ENCODE peak calls at places on chromosomes 12 and 14, in four cellular contexts. L is HepG2, G is H1, A is GM12878. X is an unnamed sample.
A peak's percentile ranks its signal among the peaks of the same experiment; 100 is the strongest.

GRCh38 chr12:100868487-100868886 is 73.9 kb downstream of the ANO4 start:
- DNase-seq in A (no peak), L (no peak), G (no peak), X (no peak)

GRCh38 chr12:27610380-27610779 is 85.9 kb upstream of the REP15 start:
- DNase-seq in G (no peak), L (no peak), A (no peak), X (no peak)

GRCh38 chr12:131152587-131152986 is 198.9 kb downstream of the ADGRD1 start:
- DNase-seq in L (no peak), A (no peak), G (no peak), X (no peak)

GRCh38 chr14:30223385-30223785 is 295.7 kb upstream of the PRKD1 start:
- DNase-seq in L (peak; percentile 71), A (no peak), G (no peak), X (no peak)

GRCh38 chr14:65069874-65070709 is 32.2 kb downstream of the MAX start:
- DNase-seq in G (no peak), L (no peak), A (no peak), X (no peak)

GRCh38 chr14:79043194-79043889 is 873.2 kb downstream of the NRXN3 start:
- DNase-seq in G (no peak), L (no peak), A (no peak), X (no peak)

GRCh38 chr12:18998343-18999270 is 130.9 kb upstream of the PLEKHA5 start:
- DNase-seq in G (no peak), A (no peak), L (no peak), X (no peak)

GRCh38 chr12:112826011-112826410 is 34.5 kb downstream of the RPH3A start:
- DNase-seq in L (no peak), A (no peak), G (no peak), X (no peak)

GRCh38 chr12:16984484-16984883 is 378.5 kb upstream of the LMO3 start:
- DNase-seq in A (no peak), G (no peak), L (no peak), X (no peak)

GRCh38 chr14:28609228-28609828 is 157.3 kb upstream of the FOXG1 start:
- DNase-seq in L (peak; percentile 58), A (no peak), G (peak; percentile 76), X (peak; percentile 52)

GRCh38 chr12:85642810-85643209 is 193.4 kb downstream of the RASSF9 start:
- DNase-seq in A (no peak), G (no peak), L (peak; percentile 75), X (no peak)

GRCh38 chr12:49902399-49903350 is 1.0 kb downstream of the FAIM2 start:
- DNase-seq in G (no peak), A (no peak), L (no peak), X (no peak)

GRCh38 chr14:33938131-33938949 is 12.5 kb downstream of the EGLN3 start:
- DNase-seq in L (peak; percentile 49), G (peak; percentile 58), A (peak; percentile 36), X (peak; percentile 63)

GRCh38 chr12:21615441-21615840 is 10.8 kb upstream of the GYS2 start:
- DNase-seq in A (no peak), G (no peak), L (no peak), X (no peak)

GRCh38 chr12:19144985-19145384 is 15.5 kb downstream of the PLEKHA5 start:
- DNase-seq in G (no peak), A (no peak), L (peak; percentile 58), X (no peak)

GRCh38 chr12:116818341-116818856 is 62.8 kb downstream of the HRK start:
- DNase-seq in L (no peak), A (no peak), G (no peak), X (no peak)

GRCh38 chr12:27177716-27178115 is 66.4 kb upstream of the STK38L start:
- DNase-seq in G (no peak), A (no peak), L (no peak), X (no peak)

GRCh38 chr12:5083955-5084849 is 40.5 kb downstream of the KCNA5 start:
- DNase-seq in A (peak; percentile 23), G (peak; percentile 65), L (peak; percentile 24), X (peak; percentile 90)

GRCh38 chr14:102323102-102323501 is 3.6 kb downstream of the ZNF839 start:
- DNase-seq in A (no peak), G (no peak), L (peak; percentile 71), X (no peak)

GRCh38 chr14:91348861-91349465 is 68.7 kb downstream of the CCDC88C start:
- DNase-seq in L (no peak), A (no peak), G (no peak), X (no peak)

GRCh38 chr12:132310181-132311040 is 19.0 kb downstream of the GALNT9 start:
- DNase-seq in L (no peak), A (no peak), G (no peak), X (no peak)

GRCh38 chr12:58176296-58176869 is 235.0 kb downstream of the ATP23 start:
- DNase-seq in L (peak; percentile 49), G (peak; percentile 64), A (no peak), X (peak; percentile 55)

GRCh38 chr12:105761075-105761474 is 377.7 kb downstream of the NUAK1 start:
- DNase-seq in G (no peak), A (no peak), L (no peak), X (no peak)

GRCh38 chr14:54470701-54471100 is 18.1 kb downstream of the GMFB start:
- DNase-seq in L (no peak), G (no peak), A (no peak), X (no peak)

GRCh38 chr14:74502236-74503019 is 8.9 kb downstream of the ISCA2 start:
- DNase-seq in A (no peak), L (peak; percentile 50), G (no peak), X (peak; percentile 33)

GRCh38 chr12:64780220-64780530 is 21.0 kb upstream of the GNS start:
- DNase-seq in A (no peak), L (no peak), G (peak; percentile 75), X (no peak)

GRCh38 chr14:93223565-93223964 is 16.5 kb downstream of the UBR7 start:
- DNase-seq in A (no peak), G (no peak), L (no peak), X (no peak)

GRCh38 chr14:73394317-73394716 is 64.0 kb downstream of the NUMB start:
- DNase-seq in G (no peak), L (no peak), A (no peak), X (no peak)

GRCh38 chr12:115257791-115258190 is 573.8 kb upstream of the TBX3 start:
- DNase-seq in G (no peak), L (no peak), A (no peak), X (no peak)

GRCh38 chr12:25971675-25972035 is 13.2 kb downstream of the RASSF8 start:
- DNase-seq in A (no peak), L (no peak), G (no peak), X (no peak)

DNA sequence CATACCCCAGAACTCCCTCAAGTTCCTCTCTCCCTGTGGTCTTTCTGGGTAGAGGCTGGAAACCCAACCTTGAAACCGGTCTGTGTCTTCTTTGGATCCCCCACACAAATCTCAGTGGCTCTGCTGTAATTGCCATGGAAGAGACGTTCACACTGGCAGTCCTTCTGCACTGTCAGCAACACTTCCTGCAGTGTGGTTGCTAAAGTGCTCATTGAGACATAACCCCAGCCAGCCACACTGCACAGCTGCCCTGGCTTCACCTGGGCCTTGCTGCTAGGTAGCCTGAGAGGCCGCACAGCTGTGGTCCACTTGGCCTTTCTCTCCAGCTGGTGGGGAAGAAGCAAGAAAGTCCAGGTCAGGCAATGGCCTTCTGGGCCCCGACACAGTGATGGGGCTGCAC is 2.4 kb downstream of the GZMH start:
- DNase-seq in G (no peak), L (no peak), A (no peak), X (no peak)
- TF ChIP-seq SUZ12 in G (no peak), L (no peak), A (no peak), X (no peak)

DNA sequence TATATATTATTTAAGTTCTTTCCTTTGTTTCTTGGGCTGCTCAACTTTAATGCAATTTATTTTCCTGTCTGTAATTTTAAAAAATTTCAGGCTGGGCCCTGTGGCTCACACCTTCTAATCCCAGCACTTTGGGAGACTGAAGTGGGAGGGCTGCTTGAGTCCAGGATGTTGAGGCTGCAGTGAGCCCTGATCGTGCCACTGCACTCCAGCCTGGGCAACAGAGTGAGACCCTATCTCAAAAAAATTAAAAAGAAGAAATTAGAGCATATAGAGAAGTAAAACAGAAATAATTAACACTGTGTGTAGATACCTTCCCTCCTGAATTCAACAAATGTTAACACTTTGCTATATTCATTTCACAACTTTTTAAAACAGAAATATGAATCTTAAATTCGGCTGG is 74.2 kb downstream of the DENND5B start:
- DNase-seq in A (no peak), G (no peak), L (no peak), X (no peak)
- H3K27me3 ChIP-seq in A (no peaks in the 10 kb centered on the region), G (no peaks in the 10 kb centered on the region), L (no peaks in the 10 kb centered on the region), X (no peaks in the 10 kb centered on the region)

GRCh38 chr12:124930576-124930975 is 16.1 kb upstream of the UBC start:
- DNase-seq in G (no peak), L (no peak), A (no peak), X (no peak)

GRCh38 chr12:124928912-124929530 is 14.6 kb upstream of the UBC start:
- DNase-seq in L (no peak), A (no peak), G (no peak), X (no peak)

GRCh38 chr12:124927325-124928094 is 13.1 kb upstream of the UBC start:
- DNase-seq in G (peak; percentile 99), L (peak; percentile 85), A (peak; percentile 90), X (no peak)

GRCh38 chr12:124929649-124930419 is 15.4 kb upstream of the UBC start:
- DNase-seq in G (no peak), A (no peak), L (no peak), X (no peak)

GRCh38 chr12:124928095-124928911 is 13.9 kb upstream of the UBC start:
- DNase-seq in L (no peak), A (no peak), G (no peak), X (no peak)
- TF ChIP-seq SUZ12 in L (no peak), A (no peak), G (no peak), X (no peak)

GRCh38 chr14:101315802-101316296 is 245.4 kb upstream of the DIO3 start:
- DNase-seq in L (no peak), A (no peak), G (peak; percentile 27), X (no peak)

GRCh38 chr14:101320386-101320785 is 240.9 kb upstream of the DIO3 start:
- DNase-seq in A (no peak), L (no peak), G (peak; percentile 6), X (no peak)

GRCh38 chr14:101322223-101322622 is 239.1 kb upstream of the DIO3 start:
- DNase-seq in L (no peak), G (peak; percentile 28), A (no peak), X (no peak)

GRCh38 chr14:101323111-101323510 is 238.2 kb upstream of the DIO3 start:
- DNase-seq in G (no peak), A (no peak), L (no peak), X (no peak)

GRCh38 chr14:101318271-101318670 is 243.0 kb upstream of the DIO3 start:
- DNase-seq in G (peak; percentile 3), L (no peak), A (no peak), X (no peak)
- H3K27me3 ChIP-seq in G (no peaks in the 10 kb centered on the region), L (peaks cover 3% of the 10 kb centered on the region), A (no peaks in the 10 kb centered on the region), X (no peaks in the 10 kb centered on the region)

GRCh38 chr12:66014818-66015217 is 115.7 kb downstream of the LLPH start:
- DNase-seq in L (peak; percentile 13), G (no peak), A (no peak), X (no peak)
- TF ChIP-seq SUZ12 in L (no peak), G (no peak), A (no peak), X (no peak)